ENCODE peak calls at places on chromosomes 6 and 20, in four cellular contexts. R, W, S and Y are unnamed samples. For H3K4me1, the result is how much of the 10 kb centered on the place peaks cover.

GRCh38 chr20:37919389-37920040 is 16.6 kb downstream of the VSTM2L start:
- DNase-seq in R (no peak), W (no peak), S (no peak), Y (no peak)

GRCh38 chr20:32612831-32613595 is 27.9 kb upstream of the NOL4L start:
- DNase-seq in R (no peak), W (no peak), S (no peak), Y (no peak)

GRCh38 chr6:33740204-33740608 is 6.5 kb downstream of the IP6K3 start:
- DNase-seq in R (peak), W (peak), S (peak), Y (no peak)

GRCh38 chr6:52049252-52050050 is 38.0 kb downstream of the PKHD1 start:
- DNase-seq in R (no peak), W (no peak), S (no peak), Y (no peak)

GRCh38 chr6:42260972-42261371 is 43.3 kb upstream of the MRPS10 start:
- DNase-seq in R (no peak), W (peak), S (peak), Y (no peak)

GRCh38 chr6:152330984-152331383 is 306.2 kb downstream of the SYNE1 start:
- DNase-seq in R (no peak), W (no peak), S (no peak), Y (no peak)

GRCh38 chr6:15303920-15304291 is 58.0 kb downstream of the JARID2 start:
- DNase-seq in R (no peak), W (no peak), S (no peak), Y (no peak)

GRCh38 chr6:38058022-38058421 is 238.5 kb downstream of the ZFAND3 start:
- DNase-seq in R (no peak), W (no peak), S (no peak), Y (no peak)

GRCh38 chr6:42974919-42975505 is 4.0 kb downstream of the PEX6 start:
- DNase-seq in R (no peak), W (no peak), S (no peak), Y (no peak)

GRCh38 chr6:108835218-108835850 is 12.9 kb upstream of the ARMC2 start:
- DNase-seq in R (peak), W (peak), S (peak), Y (peak)

GRCh38 chr20:50801747-50802125 is 6.9 kb downstream of the BCAS4 start:
- DNase-seq in R (no peak), W (no peak), S (peak), Y (no peak)

GRCh38 chr6:159031826-159032225 is 13.0 kb downstream of the TAGAP start:
- DNase-seq in R (no peak), W (no peak), S (no peak), Y (no peak)
- H3K4me1 ChIP-seq in R (under half), W (under half), S (under half), Y (under half)

GRCh38 chr20:42097741-42098140 is 479.6 kb upstream of the CHD6 start:
- DNase-seq in R (no peak), W (no peak), S (no peak), Y (no peak)

GRCh38 chr20:42093542-42094440 is 475.6 kb upstream of the CHD6 start:
- DNase-seq in R (no peak), W (no peak), S (no peak), Y (no peak)

GRCh38 chr20:42095221-42095620 is 477.0 kb upstream of the CHD6 start:
- DNase-seq in R (no peak), W (no peak), S (no peak), Y (no peak)

DNA sequence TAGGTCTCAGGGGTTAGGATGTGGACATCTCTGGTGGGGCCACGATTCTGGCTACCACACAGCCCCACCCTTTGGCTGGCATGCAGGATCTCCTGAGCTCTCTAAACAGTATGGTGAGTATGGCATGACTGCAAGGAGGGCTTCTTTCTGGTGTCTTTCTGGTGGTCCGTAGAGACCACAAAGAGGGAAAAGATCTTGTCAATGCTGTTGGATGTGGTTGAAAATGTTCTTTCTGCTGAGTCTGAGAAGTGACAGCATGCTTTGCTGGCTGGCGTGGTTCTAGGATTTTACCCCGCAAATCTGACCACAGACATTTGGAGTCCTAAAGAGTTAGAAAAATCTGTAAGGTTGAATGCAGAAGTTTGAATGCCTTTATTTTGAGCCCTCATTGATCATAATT is 474.9 kb upstream of the CHD6 start:
- DNase-seq in R (no peak), W (no peak), S (no peak), Y (no peak)
- H3K4me1 ChIP-seq in R (under half), W (under half), S (under half), Y (under half)

DNA sequence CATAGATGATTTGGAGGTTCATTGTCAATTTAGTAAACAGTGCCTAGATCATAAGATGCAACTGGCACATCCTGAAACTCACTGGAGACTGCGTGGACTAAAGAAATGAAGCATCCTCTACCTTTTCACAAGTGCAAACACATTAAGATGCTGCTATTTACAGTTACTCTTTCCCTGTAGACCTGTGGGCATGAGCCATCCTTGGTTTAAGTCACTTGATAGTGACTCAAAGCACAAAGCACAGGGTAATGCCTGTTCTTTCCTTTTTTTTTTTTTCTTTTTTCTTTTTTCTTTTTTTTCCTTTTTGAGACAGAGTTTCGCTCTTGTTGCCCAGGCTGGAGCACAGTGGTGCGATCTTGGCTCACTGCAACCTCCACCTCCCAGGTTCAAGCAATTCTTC is 10.0 kb upstream of the HLA-DQA1 start:
- DNase-seq in R (no peak), W (no peak), S (no peak), Y (no peak)
- H3K4me1 ChIP-seq in R (under half), W (under half), S (under half), Y (under half)

GRCh38 chr20:61925555-61926252 is 140.0 kb downstream of the TAF4 start:
- DNase-seq in R (no peak), W (peak), S (peak), Y (no peak)

GRCh38 chr20:61923371-61924166 is 142.1 kb downstream of the TAF4 start:
- DNase-seq in R (no peak), W (peak), S (peak), Y (no peak)

GRCh38 chr20:61922936-61923335 is 142.7 kb downstream of the TAF4 start:
- DNase-seq in R (no peak), W (peak), S (peak), Y (no peak)

GRCh38 chr20:61924858-61925554 is 140.7 kb downstream of the TAF4 start:
- DNase-seq in R (no peak), W (peak), S (peak), Y (no peak)

DNA sequence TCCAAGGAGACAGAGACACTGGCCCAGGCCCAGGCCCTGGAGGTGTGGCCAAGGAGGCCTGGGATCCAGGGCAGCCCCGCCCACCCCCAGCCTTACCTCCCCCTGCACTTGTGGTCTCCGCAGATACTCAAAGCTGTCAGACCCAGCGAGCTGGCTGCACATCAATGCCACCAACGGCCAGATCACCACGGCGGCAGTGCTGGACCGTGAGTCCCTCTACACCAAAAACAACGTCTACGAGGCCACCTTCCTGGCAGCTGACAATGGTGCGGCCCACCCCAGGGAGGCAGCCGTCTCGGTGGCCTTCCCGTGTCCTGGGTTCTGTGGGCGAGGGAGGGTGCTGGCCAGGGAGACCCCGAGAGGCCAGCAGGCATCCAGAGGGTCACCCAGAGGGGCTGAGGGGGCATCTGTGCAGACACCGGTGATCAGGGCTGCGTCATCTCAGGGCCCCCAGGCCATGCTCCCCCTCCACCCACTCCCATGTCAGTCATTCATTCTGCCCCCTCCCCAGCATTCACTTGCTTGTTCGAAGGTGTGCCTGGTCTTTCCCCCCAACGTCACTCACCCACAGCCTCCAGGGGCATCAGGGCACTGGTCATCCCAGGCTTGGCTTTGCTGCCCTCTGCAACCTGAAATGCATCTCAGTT is 141.3 kb downstream of the TAF4 start:
- DNase-seq in R (no peak), W (peak), S (peak), Y (no peak)
- H3K4me1 ChIP-seq in R (under half), W (under half), S (under half), Y (under half)

GRCh38 chr6:41200901-41201783 is at the start of gene TREML2:
- DNase-seq in R (no peak), W (no peak), S (no peak), Y (peak)
- H3K4me1 ChIP-seq in R (under half), W (under half), S (under half), Y (under half)

DNA sequence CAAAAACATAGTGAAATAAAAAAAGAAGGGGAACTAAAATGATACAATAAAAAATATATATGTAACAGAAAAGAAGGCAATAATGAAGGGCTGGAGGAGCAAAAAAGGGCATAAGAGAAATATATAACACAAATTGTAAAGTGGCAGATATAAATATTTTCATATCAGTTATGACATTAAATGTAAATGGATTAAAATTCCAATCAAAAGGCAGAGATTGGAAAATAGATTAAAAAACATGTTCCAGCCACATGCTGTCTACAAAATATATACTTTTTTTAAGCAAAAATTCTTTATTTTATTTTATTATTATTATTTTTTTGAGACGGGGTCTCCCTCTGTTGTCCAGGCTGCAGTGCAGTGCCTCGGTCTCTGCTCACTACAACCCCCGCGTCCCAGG is 23.9 kb upstream of the NT5E start:
- DNase-seq in R (no peak), W (no peak), S (no peak), Y (no peak)
- H3K4me1 ChIP-seq in R (under half), W (under half), S (under half), Y (under half)

DNA sequence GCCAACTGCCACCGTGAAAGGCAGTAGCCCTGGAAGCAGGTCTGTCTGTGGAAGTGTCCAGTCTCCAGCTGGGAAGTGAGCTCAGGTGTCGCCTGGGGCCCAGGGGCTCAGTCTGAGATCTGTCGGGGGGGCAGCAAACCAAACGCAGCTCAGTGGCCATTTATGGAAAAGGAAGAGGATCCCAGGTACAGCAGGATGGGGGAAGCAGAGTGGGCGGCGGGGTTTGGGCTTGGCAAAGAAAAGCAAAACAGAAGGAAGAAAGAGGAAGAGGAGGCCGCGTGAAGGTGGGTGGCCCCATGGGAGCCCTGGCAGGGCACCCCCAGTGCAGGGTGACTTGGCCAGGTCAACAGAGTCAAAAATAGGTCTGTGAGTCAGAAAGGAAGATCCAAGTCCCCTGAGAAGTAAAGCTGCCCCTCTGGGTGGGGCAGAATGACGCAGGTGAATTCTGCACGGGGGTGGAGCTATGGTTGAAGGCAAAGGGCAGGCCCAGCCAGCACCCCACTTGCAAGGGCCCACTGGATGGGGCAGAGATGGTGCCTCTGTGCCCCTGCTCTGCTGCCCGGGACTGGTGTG is 5.3 kb downstream of the PXDC1 start:
- DNase-seq in R (no peak), W (no peak), S (peak), Y (no peak)
- H3K4me1 ChIP-seq in R (under half), W (half or more), S (half or more), Y (under half)

DNA sequence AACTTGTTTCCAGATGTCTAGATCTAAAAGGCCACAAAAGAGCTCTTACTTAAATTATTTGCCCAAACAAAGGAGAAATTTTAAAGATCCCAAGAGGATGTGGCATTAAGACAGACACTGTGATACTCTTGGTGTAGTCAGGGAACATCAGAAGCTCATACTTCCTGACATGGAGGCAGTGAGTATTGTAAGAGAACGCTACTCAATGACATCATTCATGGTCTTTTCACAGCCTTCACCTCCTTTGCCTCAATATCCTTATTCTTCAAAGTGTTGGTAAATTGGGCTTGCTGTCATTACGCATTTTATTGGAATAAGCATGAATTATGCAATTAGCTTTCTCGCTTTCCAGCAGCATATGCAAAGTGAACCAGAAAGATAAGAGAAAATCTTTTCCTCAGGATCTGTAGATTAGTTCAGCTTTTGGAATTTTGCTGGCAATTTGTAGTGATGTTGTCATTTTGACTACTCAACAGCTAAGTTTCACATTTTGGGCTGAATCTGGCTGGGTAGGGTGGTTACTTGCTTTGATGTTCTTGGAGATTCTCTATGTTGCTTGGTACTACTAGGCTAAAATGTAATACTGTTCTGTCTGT is 1012.2 kb downstream of the KIF16B start:
- DNase-seq in R (no peak), W (no peak), S (no peak), Y (no peak)
- H3K4me1 ChIP-seq in R (under half), W (under half), S (under half), Y (under half)

GRCh38 chr6:158813032-158813431 is 6.1 kb downstream of the EZR start:
- DNase-seq in R (no peak), W (no peak), S (no peak), Y (no peak)
- H3K4me1 ChIP-seq in R (half or more), W (half or more), S (under half), Y (half or more)